ENCODE peak calls at places on chromosomes 16 and 17, in eight cellular contexts. D is ovary, A is AG09319, X is mucosa of descending colon, H is fibroblast of lung, W is endodermal cell, V is upper lobe of left lung, C is psoas muscle. O is an unnamed sample.

GRCh38 chr17:38628441-38628840 is 22.7 kb upstream of the SRCIN1 start:
- DNase-seq in D (no peak), A (no peak), X (no peak), H (no peak), W (peak), V (no peak), C (no peak), O (no peak)

GRCh38 chr16:8740775-8741355 is 56.6 kb downstream of the TMEM186 start:
- DNase-seq in D (no peak), A (no peak), X (peak), H (no peak), W (peak), V (no peak), C (no peak), O (no peak)

GRCh38 chr16:51392651-51393187 is 241.6 kb upstream of the SALL1 start:
- DNase-seq in D (no peak), A (peak), X (no peak), H (peak), W (peak), V (no peak), C (peak), O (no peak)

GRCh38 chr17:68682913-68683312 is 81.7 kb upstream of the FAM20A start:
- DNase-seq in D (no peak), A (no peak), X (no peak), H (no peak), W (no peak), V (no peak), C (no peak), O (no peak)

GRCh38 chr17:48915459-48916282 is 7.5 kb downstream of the UBE2Z start:
- DNase-seq in D (no peak), A (peak), X (no peak), H (peak), W (no peak), V (peak), C (no peak), O (peak)

GRCh38 chr16:57419506-57419905 is 14.9 kb downstream of the CCL17 start:
- DNase-seq in D (no peak), A (no peak), X (no peak), H (no peak), W (peak), V (no peak), C (no peak), O (no peak)

GRCh38 chr16:77169650-77170236 is 21.2 kb upstream of the MON1B start:
- DNase-seq in D (no peak), A (no peak), X (no peak), H (peak), W (peak), V (peak), C (no peak), O (no peak)

GRCh38 chr17:42566873-42567573 is at the start of gene MLX:
- DNase-seq in D (peak), A (peak), X (peak), H (peak), W (peak), V (peak), C (peak), O (peak)

GRCh38 chr17:37650419-37651003 is 7.3 kb upstream of the DDX52 start:
- DNase-seq in D (no peak), A (peak), X (no peak), H (peak), W (peak), V (no peak), C (no peak), O (no peak)

GRCh38 chr16:59632266-59632855 is 898.2 kb upstream of the GOT2 start:
- DNase-seq in D (no peak), A (no peak), X (no peak), H (peak), W (no peak), V (no peak), C (no peak), O (no peak)

GRCh38 chr16:87608400-87608985 is 6.2 kb downstream of the JPH3 start:
- DNase-seq in D (peak), A (no peak), X (peak), H (peak), W (peak), V (no peak), C (peak), O (no peak)

GRCh38 chr17:82065638-82066303 is at the start of gene DUS1L:
- DNase-seq in D (peak), A (peak), X (peak), H (peak), W (peak), V (no peak), C (peak), O (peak)

GRCh38 chr17:64707077-64707591 is 45.0 kb upstream of the SMURF2 start:
- DNase-seq in D (peak), A (peak), X (peak), H (peak), W (peak), V (peak), C (peak), O (no peak)

GRCh38 chr16:86566601-86566965 is at the start of gene FOXC2:
- DNase-seq in D (peak), A (peak), X (peak), H (peak), W (peak), V (peak), C (peak), O (no peak)

GRCh38 chr17:70013911-70014310 is 61.1 kb upstream of the KCNJ16 start:
- DNase-seq in D (no peak), A (no peak), X (no peak), H (no peak), W (no peak), V (no peak), C (no peak), O (no peak)

GRCh38 chr17:73342549-73343167 is 30.9 kb upstream of the CDC42EP4 start:
- DNase-seq in D (no peak), A (no peak), X (no peak), H (no peak), W (no peak), V (no peak), C (no peak), O (no peak)

GRCh38 chr17:78144146-78144719 is 2.0 kb upstream of the C17orf99 start:
- DNase-seq in D (peak), A (peak), X (peak), H (peak), W (peak), V (peak), C (peak), O (no peak)

GRCh38 chr16:61915569-61915968 is 120.7 kb downstream of the CDH8 start:
- DNase-seq in D (no peak), A (no peak), X (no peak), H (no peak), W (no peak), V (no peak), C (no peak), O (no peak)

GRCh38 chr16:6682142-6682811 is 650.4 kb upstream of the RBFOX1 start:
- DNase-seq in D (no peak), A (no peak), X (peak), H (no peak), W (peak), V (peak), C (no peak), O (no peak)

GRCh38 chr16:23293016-23293415 is 9.1 kb upstream of the SCNN1B start:
- DNase-seq in D (no peak), A (no peak), X (no peak), H (no peak), W (no peak), V (no peak), C (no peak), O (no peak)

GRCh38 chr16:66324785-66325184 is 41.7 kb upstream of the CDH5 start:
- DNase-seq in D (no peak), A (no peak), X (peak), H (no peak), W (peak), V (no peak), C (no peak), O (no peak)

GRCh38 chr17:15954222-15954621 is 9.3 kb downstream of the ADORA2B start:
- DNase-seq in D (no peak), A (peak), X (no peak), H (peak), W (no peak), V (peak), C (no peak), O (no peak)
- TF ChIP-seq CTCF in D (no peak), A (no peak), X (no peak), H (no peak), W (no peak), V (no peak), C (no peak), O (no peak)

DNA sequence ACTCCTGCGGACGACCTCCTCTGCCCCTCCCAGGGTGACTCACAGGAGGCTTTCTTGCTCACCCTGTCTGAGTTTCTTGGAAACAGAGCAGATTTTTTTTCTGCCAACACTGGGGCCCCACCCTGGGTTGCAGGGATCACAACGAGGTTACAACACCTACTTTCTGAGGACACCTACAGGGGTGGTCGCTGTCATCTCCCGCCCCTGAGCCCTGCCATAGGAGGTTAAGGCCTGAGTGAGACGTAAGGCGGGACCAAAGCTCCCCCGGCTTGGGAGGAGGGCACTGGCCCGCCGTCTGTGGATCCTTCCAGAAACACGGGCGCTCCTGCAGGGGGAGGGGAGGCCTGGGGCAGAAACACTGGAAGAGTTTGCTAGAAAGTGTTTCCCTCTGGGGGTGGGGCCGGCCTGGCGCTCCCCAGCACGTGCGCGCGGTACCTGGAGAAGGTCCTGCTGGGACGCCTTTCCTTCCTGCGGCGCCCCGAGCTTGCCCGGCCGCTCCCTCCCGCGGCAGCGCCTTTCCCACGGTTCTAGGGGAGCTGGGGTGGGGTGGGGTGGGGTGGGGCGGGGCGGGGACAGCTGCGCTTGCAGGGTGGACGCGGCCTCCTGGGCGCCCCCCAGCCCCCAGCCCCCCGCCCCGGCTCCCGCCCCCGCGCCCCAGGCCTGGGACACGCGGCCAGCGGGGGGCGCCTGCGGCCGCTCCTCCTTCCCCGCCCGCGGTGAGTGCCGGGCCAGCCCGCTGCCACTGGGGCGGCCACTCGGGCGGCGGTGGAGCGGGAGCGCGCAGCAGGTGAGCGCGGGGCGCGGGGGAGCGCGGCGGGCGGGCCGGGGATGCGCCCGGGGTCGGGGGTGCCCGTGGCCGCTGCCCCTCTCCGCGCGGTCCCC is 20.7 kb upstream of the ADCY7 start:
- DNase-seq in D (peak), A (no peak), X (peak), H (peak), W (peak), V (peak), C (no peak), O (peak)
- TF ChIP-seq CTCF in D (no peak), A (no peak), X (no peak), H (no peak), W (peak), V (peak), C (peak), O (no peak)

DNA sequence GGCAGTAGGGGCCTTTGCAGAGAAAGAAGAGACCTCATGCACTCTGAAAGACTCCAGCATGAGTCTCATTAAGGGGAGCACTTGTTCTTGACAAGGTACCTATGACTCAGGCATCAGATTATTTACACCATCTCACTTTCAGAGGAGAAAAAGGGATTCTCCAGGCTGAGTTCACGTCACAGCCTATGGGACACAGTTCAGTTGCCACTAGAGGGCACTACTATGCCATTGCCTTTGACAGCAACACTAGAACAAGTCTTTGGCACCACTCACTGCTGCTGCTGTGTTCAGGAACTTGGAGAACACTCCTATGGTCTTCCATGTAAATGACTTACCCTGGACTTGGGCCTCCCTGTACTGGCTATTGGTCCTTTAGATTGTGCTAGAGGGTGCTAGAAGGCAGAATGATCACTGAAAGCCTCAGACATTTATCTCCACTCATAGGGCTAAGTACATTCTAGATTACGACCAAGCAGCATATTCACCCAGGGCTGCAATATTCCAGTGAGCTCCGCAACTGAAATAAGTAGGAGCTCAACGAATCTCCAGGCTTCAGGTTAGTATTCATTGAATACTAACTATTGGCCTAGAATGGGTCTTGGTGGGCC is 225.1 kb upstream of the CA10 start:
- DNase-seq in D (no peak), A (no peak), X (no peak), H (peak), W (peak), V (peak), C (no peak), O (no peak)
- TF ChIP-seq CTCF in D (no peak), A (peak), X (no peak), H (no peak), W (peak), V (peak), C (peak), O (no peak)

DNA sequence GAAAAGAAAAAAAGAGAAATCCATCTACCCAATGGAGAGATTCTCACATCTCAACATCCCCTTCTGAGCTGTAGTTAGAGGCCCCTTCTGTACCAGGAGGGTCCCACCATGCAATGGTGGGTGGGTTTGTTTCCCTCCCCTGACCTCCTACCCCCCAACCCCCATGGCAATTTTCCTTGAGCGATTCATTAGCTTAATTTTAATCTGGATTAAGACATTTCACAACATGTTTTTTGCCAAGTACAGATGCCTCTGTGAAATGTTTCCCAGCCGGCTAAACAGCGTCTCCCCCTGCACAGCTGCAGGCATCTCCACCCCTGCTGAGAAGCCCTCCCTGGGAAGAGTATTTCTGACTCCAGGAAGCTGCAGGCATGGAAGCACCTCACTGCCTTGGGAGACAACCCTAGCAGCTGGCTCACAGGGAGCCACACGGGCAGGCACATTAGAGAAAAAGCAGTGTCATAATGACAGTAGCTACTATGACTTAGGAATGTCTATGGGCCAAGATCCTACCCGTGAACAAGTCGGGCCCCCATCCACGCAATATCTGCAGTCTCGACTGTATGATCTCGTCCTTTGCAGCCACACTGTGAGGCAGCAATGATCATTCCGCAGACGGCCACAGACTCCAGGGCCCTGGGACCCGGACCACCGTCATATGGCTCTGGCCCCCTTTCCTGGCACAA is 117.3 kb downstream of the ADCY9 start:
- DNase-seq in D (no peak), A (no peak), X (peak), H (peak), W (no peak), V (no peak), C (peak), O (no peak)
- TF ChIP-seq CTCF in D (no peak), A (peak), X (no peak), H (no peak), W (no peak), V (no peak), C (no peak), O (no peak)

DNA sequence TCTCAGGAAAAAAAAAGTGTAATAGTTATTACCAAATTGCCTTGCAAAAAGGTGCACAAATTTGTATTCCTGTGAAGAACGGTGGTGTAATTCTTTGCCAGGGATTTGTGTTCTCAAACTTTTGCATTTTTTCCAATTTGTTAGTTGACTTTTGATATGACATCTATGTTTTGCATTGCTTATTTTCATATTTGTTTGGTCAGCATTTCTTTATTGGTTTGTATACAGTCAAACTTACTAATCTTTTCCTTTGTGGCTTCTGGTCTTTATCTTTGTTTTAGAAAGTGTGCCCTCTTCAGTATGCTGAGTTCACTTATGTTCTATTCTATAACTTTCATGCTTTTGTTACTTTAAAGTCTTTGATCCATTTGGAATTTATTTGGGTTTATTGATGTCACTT is 226.2 kb upstream of the ZFHX3 start:
- DNase-seq in D (no peak), A (no peak), X (no peak), H (no peak), W (no peak), V (no peak), C (no peak), O (no peak)
- TF ChIP-seq CTCF in D (no peak), A (no peak), X (no peak), H (no peak), W (no peak), V (no peak), C (no peak), O (no peak)

GRCh38 chr16:75406943-75407342 is 26.4 kb downstream of the CFDP1 start:
- DNase-seq in D (no peak), A (no peak), X (no peak), H (no peak), W (no peak), V (no peak), C (no peak), O (no peak)

GRCh38 chr16:75402174-75402820 is 31.0 kb downstream of the CFDP1 start:
- DNase-seq in D (no peak), A (no peak), X (no peak), H (no peak), W (no peak), V (no peak), C (no peak), O (no peak)

GRCh38 chr16:75398333-75398732 is 35.0 kb downstream of the CFDP1 start:
- DNase-seq in D (no peak), A (no peak), X (no peak), H (no peak), W (no peak), V (no peak), C (no peak), O (no peak)

GRCh38 chr16:75401697-75402096 is 31.6 kb downstream of the CFDP1 start:
- DNase-seq in D (no peak), A (no peak), X (no peak), H (no peak), W (no peak), V (no peak), C (no peak), O (no peak)

GRCh38 chr16:75402821-75403475 is 30.4 kb downstream of the CFDP1 start:
- DNase-seq in D (no peak), A (no peak), X (no peak), H (peak), W (no peak), V (no peak), C (no peak), O (no peak)
- TF ChIP-seq CTCF in D (peak), A (peak), X (peak), H (peak), W (peak), V (peak), C (peak), O (peak)

GRCh38 chr16:28823719-28824547 is 1.1 kb downstream of the ATXN2L start:
- DNase-seq in D (peak), A (peak), X (peak), H (peak), W (peak), V (peak), C (peak), O (peak)
- TF ChIP-seq CTCF in D (peak), A (peak), X (peak), H (no peak), W (peak), V (peak), C (no peak), O (no peak)

DNA sequence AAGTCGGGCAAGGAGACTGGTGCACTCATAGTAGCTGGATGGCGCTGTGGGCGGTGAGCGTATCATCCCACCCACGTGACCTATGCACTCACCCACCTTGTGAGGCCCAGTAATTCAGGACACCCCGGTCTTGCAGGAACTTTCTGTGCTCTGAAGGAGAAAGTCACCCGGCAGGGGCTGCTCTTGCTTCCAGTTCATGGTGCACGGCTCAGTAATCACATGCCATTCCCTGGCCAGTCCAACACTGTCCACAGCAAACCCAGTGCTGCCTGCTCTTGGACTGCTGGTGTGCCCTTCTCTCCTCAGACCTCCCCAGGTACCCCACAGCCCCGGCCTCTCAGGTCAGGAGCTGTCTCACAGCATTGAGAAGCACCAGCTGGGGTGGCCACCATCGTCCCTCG is 16.4 kb upstream of the RHBDF2 start:
- DNase-seq in D (no peak), A (no peak), X (no peak), H (no peak), W (no peak), V (no peak), C (no peak), O (no peak)
- TF ChIP-seq CTCF in D (no peak), A (no peak), X (no peak), H (no peak), W (no peak), V (no peak), C (no peak), O (no peak)

GRCh38 chr17:46046957-46047356 is 47.9 kb downstream of the STH start:
- DNase-seq in D (no peak), A (peak), X (no peak), H (peak), W (no peak), V (no peak), C (no peak), O (no peak)
- TF ChIP-seq CTCF in D (no peak), A (no peak), X (no peak), H (no peak), W (no peak), V (no peak), C (no peak), O (no peak)

O was measured in activated B cell treated with CpG ODN at 0.5 μM for 24 hours.